ENCODE peak calls at places on chromosome 21, in nine cellular contexts. O, Y, W, H, L, Q, V, X and S are unnamed samples.

GRCh38 chr21:40548134-40548533 is 298.8 kb downstream of the DSCAM start:
- DNase-seq in Y (no peak), L (no peak), Q (no peak), V (no peak), O (no peak), H (no peak), X (peak; percentile 55), W (no peak), S (no peak)

GRCh38 chr21:20730421-20730820 is 267.8 kb upstream of the NCAM2 start:
- DNase-seq in L (no peak), O (no peak), Y (no peak), H (no peak), X (no peak), W (no peak), Q (no peak), V (no peak), S (no peak)

GRCh38 chr21:35575280-35575915 is 484.9 kb downstream of the SETD4 start:
- DNase-seq in W (no peak), L (no peak), X (no peak), O (peak; percentile 88), H (peak; percentile 52), Q (no peak), V (no peak), Y (peak; percentile 95), S (peak; percentile 52)

GRCh38 chr21:16195476-16195875 is 465.7 kb downstream of the USP25 start:
- DNase-seq in W (no peak), X (no peak), H (no peak), V (no peak), O (peak; percentile 86), Q (no peak), L (no peak), Y (peak; percentile 89), S (peak; percentile 77)

GRCh38 chr21:38815060-38815405 is 9.3 kb downstream of the ETS2 start:
- DNase-seq in H (no peak), V (no peak), W (no peak), Q (no peak), Y (peak; percentile 65), X (no peak), O (no peak), L (no peak), S (no peak)

GRCh38 chr21:34770581-34770980 is 101.8 kb downstream of the CLIC6 start:
- DNase-seq in O (peak; percentile 30), L (no peak), X (no peak), Y (no peak), Q (no peak), H (peak; percentile 29), V (no peak), W (no peak), S (no peak)

GRCh38 chr21:35705888-35706287 is 354.4 kb downstream of the SETD4 start:
- DNase-seq in H (no peak), X (no peak), L (no peak), Q (no peak), Y (no peak), V (no peak), O (no peak), W (no peak), S (no peak)

GRCh38 chr21:45467221-45467779 is 62.3 kb downstream of the COL18A1 start:
- DNase-seq in Y (no peak), Q (no peak), O (no peak), W (peak; percentile 27), H (no peak), L (no peak), V (no peak), X (no peak), S (no peak)

GRCh38 chr21:38289697-38290096 is 32.9 kb downstream of the KCNJ15 start:
- DNase-seq in H (peak; percentile 99), X (no peak), V (no peak), L (peak; percentile 90), W (peak; percentile 37), Y (peak; percentile 100), O (peak; percentile 97), Q (no peak), S (peak; percentile 99)

GRCh38 chr21:34558166-34558565 is 46.2 kb upstream of the KCNE1 start:
- DNase-seq in X (no peak), V (no peak), H (no peak), Q (no peak), O (no peak), L (no peak), Y (no peak), W (no peak), S (no peak)

GRCh38 chr21:25528511-25528910 is 78.8 kb downstream of the MRPL39 start:
- DNase-seq in Q (no peak), X (no peak), H (no peak), W (no peak), V (no peak), Y (no peak), L (no peak), O (no peak), S (no peak)

GRCh38 chr21:45098867-45099266 is 24.5 kb downstream of the ADARB1 start:
- DNase-seq in V (no peak), O (no peak), Q (no peak), H (no peak), L (peak; percentile 44), X (no peak), W (no peak), Y (peak; percentile 16), S (peak; percentile 36)

GRCh38 chr21:42632336-42632751 is 21.1 kb upstream of the PDE9A start:
- DNase-seq in X (peak; percentile 53), O (no peak), L (no peak), W (no peak), Y (no peak), Q (no peak), H (no peak), V (no peak), S (no peak)

GRCh38 chr21:42997053-42997452 is 22.7 kb downstream of the PKNOX1 start:
- DNase-seq in W (peak; percentile 71), L (no peak), Y (peak; percentile 98), X (no peak), O (peak; percentile 98), V (no peak), H (peak; percentile 91), Q (no peak), S (peak; percentile 97)

GRCh38 chr21:34501716-34502115 is 10.3 kb downstream of the KCNE1 start:
- DNase-seq in Q (no peak), Y (no peak), V (no peak), L (no peak), O (no peak), H (no peak), X (no peak), W (no peak), S (no peak)

GRCh38 chr21:36627242-36627641 is 71.7 kb upstream of the SIM2 start:
- DNase-seq in L (no peak), H (peak; percentile 45), O (peak; percentile 11), V (no peak), X (no peak), Y (peak; percentile 88), Q (no peak), W (no peak), S (peak; percentile 41)

DNA sequence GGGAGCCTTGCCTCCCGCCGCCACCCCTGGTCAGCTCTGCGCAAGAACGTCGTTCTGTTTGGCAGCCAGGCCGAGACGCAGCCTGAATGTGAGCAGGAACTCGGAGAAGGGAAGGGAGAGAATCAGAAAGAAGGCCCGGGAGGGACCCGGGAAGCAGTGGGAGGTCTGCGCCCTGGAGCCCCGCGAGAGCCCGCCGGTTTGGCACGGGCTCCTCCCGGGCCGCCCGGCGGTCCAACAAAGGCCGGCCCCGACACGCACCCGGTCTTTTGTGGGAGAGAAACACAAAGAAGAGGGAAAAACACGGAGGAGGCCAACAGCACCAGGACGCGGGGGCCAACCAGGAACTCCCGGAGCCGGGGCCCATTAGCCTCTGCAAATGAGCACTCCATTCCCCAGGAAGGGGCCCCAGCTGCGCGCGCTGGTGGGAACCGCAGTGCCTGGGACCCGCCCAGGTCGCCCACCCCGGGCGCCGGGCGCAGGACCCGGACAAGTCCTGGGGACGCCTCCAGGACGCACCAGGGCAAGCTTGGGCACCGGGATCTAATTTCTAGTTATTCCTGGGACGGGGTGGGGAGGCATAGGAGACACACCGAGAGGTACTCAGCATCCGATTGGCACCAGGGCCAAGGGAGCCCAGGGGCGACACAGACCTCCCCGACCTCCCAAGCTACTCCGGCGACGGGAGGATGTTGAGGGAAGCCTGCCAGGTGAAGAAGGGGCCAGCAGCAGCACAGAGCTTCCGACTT is 2.7 kb upstream of the OLIG2 start:
- DNase-seq in Y (no peak), X (peak; percentile 71), L (no peak), V (peak; percentile 69), H (no peak), Q (no peak), O (no peak), W (no peak), S (no peak)
- H3K4me3 ChIP-seq in Y (no peak overlapping the region), X (no peak overlapping the region), L (no peak overlapping the region), V (peak overlapping the region; percentile 14), H (no peak overlapping the region), Q (no peak overlapping the region), O (no peak overlapping the region), W (no peak overlapping the region), S (no peak overlapping the region)

DNA sequence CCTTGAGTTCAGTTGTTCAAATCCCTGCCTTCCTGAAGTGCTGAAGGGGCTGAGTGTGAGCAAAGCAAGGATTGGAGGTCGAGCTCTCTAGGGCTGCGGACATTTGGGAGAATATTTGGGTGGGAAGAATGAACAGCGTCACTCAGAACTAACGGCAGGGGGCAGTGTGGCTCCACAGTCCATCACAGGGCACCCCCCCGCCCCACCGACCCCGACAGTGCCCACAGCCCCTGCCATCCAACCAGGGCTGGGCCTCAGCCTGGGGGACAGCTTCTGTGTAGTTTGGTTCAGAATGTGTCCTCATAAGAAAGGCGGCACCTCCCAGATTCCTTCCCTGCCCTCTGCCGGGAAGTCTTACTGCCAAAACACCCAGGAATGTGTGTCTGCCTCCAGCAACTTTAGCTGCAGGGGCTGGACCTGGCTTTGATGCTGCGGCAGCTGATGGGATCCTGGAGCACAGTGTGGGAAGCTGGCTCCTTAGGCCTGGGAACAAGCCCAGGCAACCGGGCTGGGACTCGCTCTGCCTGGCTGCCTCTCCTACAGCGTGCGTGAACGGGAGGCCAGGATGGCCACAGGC is 104.8 kb upstream of the TMPRSS2 start:
- DNase-seq in H (peak; percentile 99), L (peak; percentile 45), O (peak; percentile 96), V (peak; percentile 98), Q (no peak), X (peak; percentile 92), Y (peak; percentile 95), W (peak; percentile 72), S (peak; percentile 96)
- TF ChIP-seq CTCF in H (peak; percentile 76), L (peak; percentile 56), O (peak; percentile 69), V (peak; percentile 89), Q (peak; percentile 73), X (peak; percentile 86), Y (peak; percentile 70), W (peak; percentile 78), S (peak; percentile 64)

GRCh38 chr21:17526771-17527170 is 13.9 kb downstream of the CXADR start:
- DNase-seq in O (no peak), Y (no peak), V (no peak), W (no peak), Q (no peak), L (no peak), X (no peak), H (no peak), S (peak; percentile 28)
- H3K4me3 ChIP-seq in O (no peak overlapping the region), Y (no peak overlapping the region), V (no peak overlapping the region), W (no peak overlapping the region), Q (no peak overlapping the region), L (no peak overlapping the region), X (peak overlapping the region; percentile 59), H (no peak overlapping the region), S (no peak overlapping the region)

DNA sequence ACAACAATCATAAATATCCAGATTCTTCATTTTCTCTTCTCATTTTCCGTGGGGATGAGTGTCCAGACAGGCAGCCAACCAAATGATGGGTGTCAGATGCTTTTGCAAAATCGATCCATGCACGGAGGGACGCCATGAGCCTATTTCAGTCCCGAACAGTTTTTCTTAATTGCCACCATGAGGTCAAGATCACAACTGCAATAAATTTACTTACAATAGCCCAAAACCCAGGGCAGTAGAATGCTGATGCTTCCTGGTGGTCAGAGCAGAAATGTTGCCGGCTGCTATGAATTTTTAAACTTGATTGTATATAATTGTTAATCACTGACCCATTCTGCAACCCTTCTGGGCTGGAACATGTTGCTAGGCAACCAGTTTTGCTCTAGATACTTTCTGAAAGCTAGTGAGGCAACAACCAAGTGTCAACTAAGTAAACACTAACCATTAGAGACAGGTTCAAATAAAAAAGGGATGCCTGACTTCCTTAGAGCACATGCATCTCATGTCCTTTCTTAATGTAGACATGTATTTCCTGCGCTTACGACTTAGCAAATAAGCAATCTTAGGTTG is 132.6 kb upstream of the TIAM1 start:
- DNase-seq in L (no peak), V (no peak), W (no peak), Q (no peak), H (no peak), X (no peak), O (no peak), Y (peak; percentile 24), S (peak; percentile 8)
- TF ChIP-seq CTCF in L (no peak), V (no peak), W (no peak), Q (no peak), H (no peak), X (peak; percentile 24), O (peak; percentile 5), Y (peak; percentile 3), S (peak; percentile 7)